ENCODE peak calls at places on chromosome 21, in five cellular contexts. O, V, C, B and A are unnamed samples.

GRCh38 chr21:37658994-37659458 is 257.2 kb downstream of the KCNJ6 start:
- DNase-seq in O (peak), V (peak), C (no peak), B (peak), A (peak)

GRCh38 chr21:35212393-35213127 is 163.5 kb upstream of the RUNX1 start:
- DNase-seq in O (no peak), V (peak), C (no peak), B (no peak), A (peak)

GRCh38 chr21:38645282-38645681 is 147.0 kb upstream of the ERG start:
- DNase-seq in O (peak), V (peak), C (no peak), B (no peak), A (peak)

GRCh38 chr21:45995686-45996179 is 14.2 kb downstream of the COL6A1 start:
- DNase-seq in O (peak), V (no peak), C (no peak), B (no peak), A (peak)

GRCh38 chr21:34852438-34852837 is 183.6 kb downstream of the CLIC6 start:
- DNase-seq in O (peak), V (no peak), C (no peak), B (no peak), A (peak)

GRCh38 chr21:34865922-34866271 is 183.2 kb downstream of the RUNX1 start:
- DNase-seq in O (no peak), V (no peak), C (peak), B (no peak), A (no peak)

GRCh38 chr21:19684328-19684727 is 1280.7 kb upstream of the TMPRSS15 start:
- DNase-seq in O (no peak), V (no peak), C (no peak), B (no peak), A (no peak)

GRCh38 chr21:38221594-38221993 is 35.2 kb upstream of the KCNJ15 start:
- DNase-seq in O (no peak), V (no peak), C (no peak), B (no peak), A (peak)

GRCh38 chr21:23853796-23854379 is 1753.4 kb downstream of the MRPL39 start:
- DNase-seq in O (peak), V (peak), C (no peak), B (no peak), A (peak)

GRCh38 chr21:37153193-37153934 is 80.3 kb downstream of the TTC3 start:
- DNase-seq in O (peak), V (peak), C (peak), B (peak), A (peak)

GRCh38 chr21:37535672-37536071 is 169.1 kb downstream of the DYRK1A start:
- DNase-seq in O (no peak), V (no peak), C (no peak), B (no peak), A (no peak)

GRCh38 chr21:29155118-29155932 is 24.9 kb downstream of the MAP3K7CL start:
- DNase-seq in O (peak), V (peak), C (no peak), B (peak), A (peak)

GRCh38 chr21:29157084-29157483 is 26.6 kb downstream of the MAP3K7CL start:
- DNase-seq in O (no peak), V (no peak), C (no peak), B (no peak), A (no peak)

GRCh38 chr21:29152936-29153335 is 22.5 kb downstream of the MAP3K7CL start:
- DNase-seq in O (peak), V (peak), C (no peak), B (peak), A (peak)

GRCh38 chr21:29154270-29154669 is 23.8 kb downstream of the MAP3K7CL start:
- DNase-seq in O (no peak), V (no peak), C (no peak), B (no peak), A (no peak)

GRCh38 chr21:29155933-29156260 is 25.5 kb downstream of the MAP3K7CL start:
- DNase-seq in O (no peak), V (no peak), C (no peak), B (no peak), A (no peak)
- H3K4me3 ChIP-seq in O (peak), V (no peak), C (no peak), B (no peak), A (no peak)

GRCh38 chr21:42830456-42831455 is 48.6 kb downstream of the WDR4 start:
- DNase-seq in O (no peak), V (no peak), C (no peak), B (no peak), A (no peak)
- TF ChIP-seq CTCF in O (no peak), V (no peak), C (no peak), B (no peak), A (peak)

GRCh38 chr21:31911138-31911907 is 38.5 kb downstream of the HUNK start:
- DNase-seq in O (no peak), V (no peak), C (no peak), B (no peak), A (peak)

GRCh38 chr21:31909772-31910470 is 37.1 kb downstream of the HUNK start:
- DNase-seq in O (no peak), V (no peak), C (no peak), B (no peak), A (no peak)

GRCh38 chr21:31909153-31909771 is 36.4 kb downstream of the HUNK start:
- DNase-seq in O (no peak), V (no peak), C (no peak), B (no peak), A (no peak)

GRCh38 chr21:31905444-31906400 is 32.9 kb downstream of the HUNK start:
- DNase-seq in O (no peak), V (no peak), C (no peak), B (no peak), A (no peak)

DNA sequence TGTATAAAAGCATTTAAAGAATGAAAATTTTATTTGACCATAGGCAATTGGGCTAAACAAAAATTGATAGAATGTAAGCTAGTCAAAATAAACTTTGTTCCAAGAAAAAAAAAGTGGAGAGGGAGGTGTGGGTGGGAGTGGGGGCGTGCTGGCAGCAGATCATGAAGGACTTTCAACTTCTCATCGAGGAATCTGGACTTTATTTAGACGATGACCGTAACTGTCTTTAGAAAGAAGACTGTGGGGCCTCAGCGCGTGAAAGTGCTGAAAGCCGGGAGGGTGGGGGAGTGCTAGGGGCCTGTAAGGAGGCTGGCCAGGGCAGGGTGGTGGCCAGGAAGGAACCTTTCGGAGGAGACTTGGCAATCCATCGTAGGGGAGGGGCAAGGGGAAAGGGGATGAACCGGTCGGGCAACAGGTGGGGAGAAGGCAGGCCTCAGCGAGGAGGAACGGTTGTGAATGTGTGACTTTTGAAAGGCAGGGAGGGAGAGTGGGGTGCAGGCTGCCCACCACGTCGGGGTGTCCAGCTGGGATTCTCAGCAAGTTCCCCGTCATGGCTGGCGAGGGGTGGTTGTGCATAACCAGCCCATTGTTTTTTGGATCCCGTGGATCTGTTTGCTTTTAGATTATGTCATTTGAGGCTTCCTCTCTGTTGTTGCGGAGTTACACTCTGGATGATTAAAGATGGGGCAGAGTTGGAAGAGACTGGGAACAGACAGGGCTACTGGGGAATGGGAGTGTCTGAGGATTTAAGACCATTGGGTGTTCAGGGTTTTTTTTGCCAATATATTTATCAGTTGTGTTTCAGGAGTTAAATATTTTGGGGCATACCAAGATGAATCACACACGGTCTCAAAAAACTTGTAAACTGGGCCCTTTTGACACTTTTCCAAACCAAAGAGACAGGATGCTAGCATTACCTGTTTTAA is 35.5 kb downstream of the HUNK start:
- DNase-seq in O (no peak), V (no peak), C (peak), B (peak), A (peak)
- H3K4me3 ChIP-seq in O (no peak), V (no peak), C (peak), B (no peak), A (no peak)

GRCh38 chr21:33477066-33477465 is 2.7 kb downstream of the TMEM50B start:
- DNase-seq in O (no peak), V (no peak), C (no peak), B (no peak), A (no peak)

GRCh38 chr21:33478182-33478581 is 1.6 kb downstream of the TMEM50B start:
- DNase-seq in O (no peak), V (no peak), C (no peak), B (no peak), A (no peak)

GRCh38 chr21:33479679-33480480 is at the start of gene TMEM50B:
- DNase-seq in O (peak), V (peak), C (peak), B (peak), A (peak)

GRCh38 chr21:33480481-33481103 is 818 bp upstream of the TMEM50B start:
- DNase-seq in O (no peak), V (no peak), C (no peak), B (no peak), A (no peak)

GRCh38 chr21:33478858-33479678 is 706 bp downstream of the TMEM50B start:
- DNase-seq in O (peak), V (peak), C (peak), B (peak), A (peak)
- TF ChIP-seq CTCF in O (no peak), V (no peak), C (peak), B (no peak), A (no peak)

DNA sequence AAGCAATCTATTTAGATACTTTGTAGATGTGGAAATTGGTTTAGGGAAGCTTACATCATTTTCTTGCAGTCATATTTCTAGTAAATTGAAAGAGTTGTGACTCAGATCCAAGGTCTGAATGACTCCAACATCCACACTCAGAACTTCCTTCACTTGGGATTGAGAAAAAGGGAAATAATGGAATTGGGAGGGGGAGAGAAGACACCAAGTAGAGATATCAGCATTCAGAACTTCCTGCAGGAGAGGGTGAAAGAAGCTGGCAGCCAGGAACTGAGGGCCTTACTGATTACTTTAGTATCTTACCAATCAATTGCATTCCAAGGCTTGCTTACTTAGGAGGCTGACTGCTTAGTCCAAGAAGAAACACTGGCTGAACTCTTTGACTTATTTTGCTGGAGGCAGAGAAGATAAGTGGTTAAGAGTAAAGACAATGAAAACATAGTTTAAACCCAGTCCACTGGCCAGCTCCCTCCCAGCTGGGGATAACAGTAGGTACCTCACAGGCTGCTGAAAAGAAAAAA is 21.7 kb downstream of the APP start:
- DNase-seq in O (peak), V (peak), C (no peak), B (no peak), A (peak)
- H3K4me3 ChIP-seq in O (no peak), V (no peak), C (no peak), B (no peak), A (no peak)

DNA sequence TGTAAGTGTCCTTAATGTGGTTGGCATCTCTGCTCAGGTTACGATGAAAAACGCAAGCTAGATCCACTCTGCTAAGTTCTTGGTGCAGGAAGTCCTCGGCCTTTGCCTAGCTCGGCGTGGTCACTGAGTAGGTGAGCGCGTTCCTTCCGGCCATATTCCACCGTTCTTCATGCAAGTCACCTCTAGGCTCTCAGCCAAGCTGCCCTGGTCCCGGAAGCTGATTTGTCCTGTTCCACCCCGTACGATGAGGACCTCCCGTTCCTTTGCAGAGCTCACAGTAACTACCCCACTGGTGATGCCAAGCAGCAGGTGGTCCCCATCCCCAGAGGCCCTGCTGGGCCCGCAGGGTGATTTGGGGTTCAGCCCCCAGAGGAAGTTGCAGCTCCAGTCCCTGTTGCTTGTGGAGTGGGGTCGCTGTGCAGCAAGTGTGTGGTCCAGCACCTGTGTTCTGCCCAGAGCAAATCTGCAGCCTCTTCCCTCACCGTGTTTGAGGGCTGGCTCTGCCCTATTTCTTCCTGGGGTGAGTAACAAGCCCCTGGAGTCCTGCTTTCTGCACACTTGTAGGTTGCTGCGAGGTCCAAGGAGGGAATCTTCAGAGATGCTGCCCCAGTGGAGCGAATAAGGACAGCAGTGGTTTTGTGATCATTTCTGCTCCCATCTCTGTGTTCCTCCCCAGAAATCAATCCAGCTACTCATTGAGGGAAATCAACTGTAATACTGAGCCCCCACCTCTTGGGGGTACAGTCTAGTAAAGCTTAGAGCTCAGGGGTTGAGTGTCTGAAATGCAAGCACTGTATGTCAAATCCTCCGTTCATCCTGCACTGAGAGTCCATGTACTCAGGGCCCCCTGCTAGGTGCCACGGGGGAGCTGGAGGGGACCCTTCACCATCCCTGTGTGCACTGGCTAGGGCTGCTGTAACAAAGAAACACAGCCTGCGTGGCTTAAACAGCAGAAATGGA is 2.3 kb downstream of the UMODL1 start:
- DNase-seq in O (no peak), V (no peak), C (no peak), B (no peak), A (no peak)
- TF ChIP-seq CTCF in O (peak), V (no peak), C (no peak), B (no peak), A (no peak)

DNA sequence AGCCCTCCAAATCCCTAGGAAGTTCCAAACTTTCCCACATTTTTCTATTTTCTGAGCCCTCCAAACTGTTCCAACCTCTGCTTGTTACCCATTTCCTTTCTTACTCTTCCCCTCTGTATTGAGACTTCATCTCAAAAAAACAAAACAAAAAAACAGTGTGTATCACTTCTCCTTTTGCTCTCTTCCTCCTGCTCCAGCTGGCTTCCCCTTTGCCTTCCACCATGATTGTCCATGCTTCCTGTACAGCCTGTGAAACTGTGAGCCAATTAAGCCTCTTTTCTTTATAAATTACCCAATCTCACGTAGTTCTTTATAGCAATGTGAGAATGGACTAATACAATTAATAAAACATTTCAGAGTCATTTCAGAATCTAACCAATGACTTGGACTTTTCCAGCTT is 69.6 kb upstream of the KRTAP19-8 start:
- DNase-seq in O (no peak), V (no peak), C (no peak), B (no peak), A (no peak)
- H3K4me3 ChIP-seq in O (no peak), V (no peak), C (no peak), B (no peak), A (no peak)